ENCODE peak calls at places on chromosomes 11 and 22, in ten cellular contexts. One of them, this sample, is unnamed.
A peak's percentile ranks its signal among the peaks of the same experiment; 100 is the strongest.

GRCh38 chr11:12725047-12725862 is 51.0 kb downstream of the TEAD1 start:
- DNase-seq in OCI-LY7: no peak
- DNase-seq in iPS DF 19.7: no peak
- DNase-seq in neural crest cell: no peak
- DNase-seq in Karpas-422: no peak
- DNase-seq in stimulated activated CD4-positive, alpha-beta T cell treated with anti-CD3 and anti-CD28 coated beads, Interleukin-15, amount 100 ng/mL, for 1 hour: no peak
- DNase-seq in RWPE1: no peak
- DNase-seq in HTR-8/SVneo: no peak
- DNase-seq in psoas muscle: no peak
- DNase-seq in H1: peak; percentile 13
- DNase-seq in this sample: no peak

GRCh38 chr11:114397349-114397982 is 2.8 kb downstream of the C11orf71 start:
- DNase-seq in OCI-LY7: no peak
- DNase-seq in iPS DF 19.7: no peak
- DNase-seq in neural crest cell: no peak
- DNase-seq in Karpas-422: no peak
- DNase-seq in stimulated activated CD4-positive, alpha-beta T cell treated with anti-CD3 and anti-CD28 coated beads, Interleukin-15, amount 100 ng/mL, for 1 hour: no peak
- DNase-seq in RWPE1: no peak
- DNase-seq in HTR-8/SVneo: no peak
- DNase-seq in psoas muscle: no peak
- DNase-seq in H1: no peak
- DNase-seq in this sample: no peak

GRCh38 chr11:45331839-45332485 is 45.8 kb upstream of the SYT13 start:
- DNase-seq in OCI-LY7: no peak
- DNase-seq in iPS DF 19.7: no peak
- DNase-seq in neural crest cell: no peak
- DNase-seq in Karpas-422: no peak
- DNase-seq in stimulated activated CD4-positive, alpha-beta T cell treated with anti-CD3 and anti-CD28 coated beads, Interleukin-15, amount 100 ng/mL, for 1 hour: no peak
- DNase-seq in RWPE1: no peak
- DNase-seq in HTR-8/SVneo: no peak
- DNase-seq in psoas muscle: no peak
- DNase-seq in H1: no peak
- DNase-seq in this sample: no peak

GRCh38 chr11:269146-269890 is 8.9 kb upstream of the NLRP6 start:
- DNase-seq in OCI-LY7: peak; percentile 99
- DNase-seq in iPS DF 19.7: no peak
- DNase-seq in neural crest cell: no peak
- DNase-seq in Karpas-422: peak; percentile 94
- DNase-seq in stimulated activated CD4-positive, alpha-beta T cell treated with anti-CD3 and anti-CD28 coated beads, Interleukin-15, amount 100 ng/mL, for 1 hour: no peak
- DNase-seq in RWPE1: no peak
- DNase-seq in HTR-8/SVneo: no peak
- DNase-seq in psoas muscle: peak; percentile 51
- DNase-seq in H1: no peak
- DNase-seq in this sample: peak; percentile 27

GRCh38 chr11:44775366-44776356 is 48.9 kb downstream of the TSPAN18 start:
- DNase-seq in OCI-LY7: peak; percentile 51
- DNase-seq in iPS DF 19.7: no peak
- DNase-seq in neural crest cell: peak; percentile 45
- DNase-seq in Karpas-422: peak; percentile 89
- DNase-seq in stimulated activated CD4-positive, alpha-beta T cell treated with anti-CD3 and anti-CD28 coated beads, Interleukin-15, amount 100 ng/mL, for 1 hour: peak; percentile 13
- DNase-seq in RWPE1: peak; percentile 71
- DNase-seq in HTR-8/SVneo: peak; percentile 68
- DNase-seq in psoas muscle: peak; percentile 67
- DNase-seq in H1: peak; percentile 86
- DNase-seq in this sample: peak; percentile 83

GRCh38 chr22:30742291-30743256 is 47.9 kb downstream of the OSBP2 start:
- DNase-seq in OCI-LY7: no peak
- DNase-seq in iPS DF 19.7: no peak
- DNase-seq in neural crest cell: no peak
- DNase-seq in Karpas-422: no peak
- DNase-seq in stimulated activated CD4-positive, alpha-beta T cell treated with anti-CD3 and anti-CD28 coated beads, Interleukin-15, amount 100 ng/mL, for 1 hour: no peak
- DNase-seq in RWPE1: no peak
- DNase-seq in HTR-8/SVneo: no peak
- DNase-seq in psoas muscle: no peak
- DNase-seq in H1: no peak
- DNase-seq in this sample: peak; percentile 73

GRCh38 chr11:86014221-86014620 is 54.7 kb downstream of the PICALM start:
- DNase-seq in OCI-LY7: no peak
- DNase-seq in iPS DF 19.7: no peak
- DNase-seq in neural crest cell: no peak
- DNase-seq in Karpas-422: no peak
- DNase-seq in stimulated activated CD4-positive, alpha-beta T cell treated with anti-CD3 and anti-CD28 coated beads, Interleukin-15, amount 100 ng/mL, for 1 hour: no peak
- DNase-seq in RWPE1: no peak
- DNase-seq in HTR-8/SVneo: no peak
- DNase-seq in psoas muscle: no peak
- DNase-seq in H1: no peak
- DNase-seq in this sample: no peak

GRCh38 chr11:8832571-8833260 is 78.3 kb upstream of the AKIP1 start:
- DNase-seq in OCI-LY7: peak; percentile 43
- DNase-seq in iPS DF 19.7: no peak
- DNase-seq in neural crest cell: no peak
- DNase-seq in Karpas-422: no peak
- DNase-seq in stimulated activated CD4-positive, alpha-beta T cell treated with anti-CD3 and anti-CD28 coated beads, Interleukin-15, amount 100 ng/mL, for 1 hour: no peak
- DNase-seq in RWPE1: peak; percentile 77
- DNase-seq in HTR-8/SVneo: no peak
- DNase-seq in psoas muscle: no peak
- DNase-seq in H1: no peak
- DNase-seq in this sample: peak; percentile 89

GRCh38 chr22:39419911-39420310 is 20.3 kb downstream of the TAB1 start:
- DNase-seq in OCI-LY7: no peak
- DNase-seq in iPS DF 19.7: no peak
- DNase-seq in neural crest cell: no peak
- DNase-seq in Karpas-422: no peak
- DNase-seq in stimulated activated CD4-positive, alpha-beta T cell treated with anti-CD3 and anti-CD28 coated beads, Interleukin-15, amount 100 ng/mL, for 1 hour: no peak
- DNase-seq in RWPE1: no peak
- DNase-seq in HTR-8/SVneo: no peak
- DNase-seq in psoas muscle: no peak
- DNase-seq in H1: no peak
- DNase-seq in this sample: no peak

GRCh38 chr11:19738124-19738523 is 25.5 kb downstream of the NAV2 start:
- DNase-seq in OCI-LY7: no peak
- DNase-seq in iPS DF 19.7: no peak
- DNase-seq in neural crest cell: no peak
- DNase-seq in Karpas-422: no peak
- DNase-seq in stimulated activated CD4-positive, alpha-beta T cell treated with anti-CD3 and anti-CD28 coated beads, Interleukin-15, amount 100 ng/mL, for 1 hour: no peak
- DNase-seq in RWPE1: no peak
- DNase-seq in HTR-8/SVneo: no peak
- DNase-seq in psoas muscle: no peak
- DNase-seq in H1: no peak
- DNase-seq in this sample: no peak

GRCh38 chr22:37647928-37648327 is 8.5 kb downstream of the SH3BP1 start:
- DNase-seq in OCI-LY7: no peak
- DNase-seq in iPS DF 19.7: no peak
- DNase-seq in neural crest cell: no peak
- DNase-seq in Karpas-422: no peak
- DNase-seq in stimulated activated CD4-positive, alpha-beta T cell treated with anti-CD3 and anti-CD28 coated beads, Interleukin-15, amount 100 ng/mL, for 1 hour: no peak
- DNase-seq in RWPE1: no peak
- DNase-seq in HTR-8/SVneo: no peak
- DNase-seq in psoas muscle: no peak
- DNase-seq in H1: no peak
- DNase-seq in this sample: no peak

GRCh38 chr11:19800714-19801519 is 88.3 kb downstream of the NAV2 start:
- DNase-seq in OCI-LY7: no peak
- DNase-seq in iPS DF 19.7: no peak
- DNase-seq in neural crest cell: no peak
- DNase-seq in Karpas-422: no peak
- DNase-seq in stimulated activated CD4-positive, alpha-beta T cell treated with anti-CD3 and anti-CD28 coated beads, Interleukin-15, amount 100 ng/mL, for 1 hour: no peak
- DNase-seq in RWPE1: no peak
- DNase-seq in HTR-8/SVneo: no peak
- DNase-seq in psoas muscle: no peak
- DNase-seq in H1: no peak
- DNase-seq in this sample: no peak

GRCh38 chr11:131811380-131811779 is 441.0 kb downstream of the NTM start:
- DNase-seq in OCI-LY7: no peak
- DNase-seq in iPS DF 19.7: no peak
- DNase-seq in neural crest cell: no peak
- DNase-seq in Karpas-422: no peak
- DNase-seq in stimulated activated CD4-positive, alpha-beta T cell treated with anti-CD3 and anti-CD28 coated beads, Interleukin-15, amount 100 ng/mL, for 1 hour: no peak
- DNase-seq in RWPE1: peak; percentile 42
- DNase-seq in HTR-8/SVneo: no peak
- DNase-seq in psoas muscle: no peak
- DNase-seq in H1: no peak
- DNase-seq in this sample: no peak

GRCh38 chr11:118973985-118974384 is 2.4 kb downstream of the FOXR1 start:
- DNase-seq in OCI-LY7: no peak
- DNase-seq in iPS DF 19.7: no peak
- DNase-seq in neural crest cell: no peak
- DNase-seq in Karpas-422: no peak
- DNase-seq in stimulated activated CD4-positive, alpha-beta T cell treated with anti-CD3 and anti-CD28 coated beads, Interleukin-15, amount 100 ng/mL, for 1 hour: no peak
- DNase-seq in RWPE1: no peak
- DNase-seq in HTR-8/SVneo: no peak
- DNase-seq in psoas muscle: no peak
- DNase-seq in H1: no peak
- DNase-seq in this sample: no peak

GRCh38 chr22:42562684-42563083 is 8.9 kb downstream of the SERHL2 start:
- DNase-seq in OCI-LY7: no peak
- DNase-seq in iPS DF 19.7: no peak
- DNase-seq in neural crest cell: no peak
- DNase-seq in Karpas-422: no peak
- DNase-seq in stimulated activated CD4-positive, alpha-beta T cell treated with anti-CD3 and anti-CD28 coated beads, Interleukin-15, amount 100 ng/mL, for 1 hour: no peak
- DNase-seq in RWPE1: no peak
- DNase-seq in HTR-8/SVneo: no peak
- DNase-seq in psoas muscle: no peak
- DNase-seq in H1: no peak
- DNase-seq in this sample: peak; percentile 26

GRCh38 chr11:119361056-119361787 is 14.7 kb upstream of the MFRP start:
- DNase-seq in OCI-LY7: peak; percentile 78
- DNase-seq in iPS DF 19.7: no peak
- DNase-seq in neural crest cell: no peak
- DNase-seq in Karpas-422: peak; percentile 83
- DNase-seq in stimulated activated CD4-positive, alpha-beta T cell treated with anti-CD3 and anti-CD28 coated beads, Interleukin-15, amount 100 ng/mL, for 1 hour: no peak
- DNase-seq in RWPE1: peak; percentile 89
- DNase-seq in HTR-8/SVneo: peak; percentile 87
- DNase-seq in psoas muscle: peak; percentile 92
- DNase-seq in H1: no peak
- DNase-seq in this sample: peak; percentile 98

This sample was measured in osteoblast.